ENCODE peak calls at places on chromosomes 11 and 22, in six cellular contexts. H, J, W, A, V and K are unnamed samples.

GRCh38 chr11:44016129-44016528 is 31.7 kb upstream of the ACCSL start:
- DNase-seq in V (peak; percentile 35), H (no peak), A (peak; percentile 77), J (peak; percentile 55), W (peak; percentile 23), K (peak; percentile 33)

GRCh38 chr11:105867742-105868141 is 154.3 kb downstream of the MSANTD4 start:
- DNase-seq in A (no peak), V (no peak), J (no peak), H (no peak), W (no peak), K (no peak)

GRCh38 chr11:44003736-44004451 is 43.9 kb upstream of the ACCSL start:
- DNase-seq in V (no peak), J (peak; percentile 21), A (no peak), W (peak; percentile 43), H (no peak), K (no peak)

GRCh38 chr11:643366-643765 is 6.3 kb downstream of the DRD4 start:
- DNase-seq in H (no peak), J (no peak), A (no peak), V (no peak), W (no peak), K (no peak)

GRCh38 chr11:8261316-8261715 is 2.4 kb downstream of the LMO1 start:
- DNase-seq in A (no peak), H (no peak), J (no peak), W (no peak), V (no peak), K (no peak)

GRCh38 chr22:42611076-42611475 is 3.6 kb downstream of the POLDIP3 start:
- DNase-seq in H (no peak), J (no peak), V (no peak), A (no peak), W (no peak), K (no peak)

GRCh38 chr11:126790550-126790981 is 210.0 kb downstream of the KIRREL3 start:
- DNase-seq in W (no peak), H (no peak), V (no peak), A (no peak), J (no peak), K (no peak)

GRCh38 chr11:77851513-77851912 is 30.6 kb downstream of the AAMDC start:
- DNase-seq in H (no peak), J (no peak), W (no peak), A (no peak), V (no peak), K (no peak)

GRCh38 chr22:23119492-23120414 is 22.0 kb downstream of the RSPH14 start:
- DNase-seq in A (no peak), J (no peak), H (no peak), W (no peak), V (no peak), K (no peak)

GRCh38 chr11:121446752-121447156 is 5.4 kb upstream of the SORL1 start:
- DNase-seq in A (no peak), H (no peak), V (no peak), W (no peak), J (no peak), K (no peak)

GRCh38 chr11:134476435-134477021 is 64.5 kb upstream of the B3GAT1 start:
- DNase-seq in A (no peak), V (no peak), J (no peak), H (no peak), W (peak; percentile 78), K (no peak)

GRCh38 chr22:20186183-20186870 is 35.5 kb upstream of the CCDC188 start:
- DNase-seq in W (peak; percentile 69), J (no peak), A (no peak), H (no peak), V (no peak), K (no peak)

GRCh38 chr11:45096636-45097035 is 49.8 kb upstream of the PRDM11 start:
- DNase-seq in J (no peak), A (no peak), V (no peak), W (peak; percentile 22), H (no peak), K (no peak)

GRCh38 chr11:131666006-131666405 is 295.6 kb downstream of the NTM start:
- DNase-seq in J (no peak), V (no peak), W (no peak), A (no peak), H (no peak), K (no peak)

GRCh38 chr11:115164774-115165173 is 339.4 kb downstream of the CADM1 start:
- DNase-seq in H (no peak), V (no peak), J (no peak), W (no peak), A (no peak), K (no peak)

GRCh38 chr11:5071815-5072214 is 2.4 kb downstream of the OR52E1 start:
- DNase-seq in W (no peak), V (no peak), H (no peak), A (no peak), J (no peak), K (no peak)

GRCh38 chr11:94283678-94284077 is 20.7 kb upstream of the IZUMO1R start:
- DNase-seq in A (no peak), V (no peak), J (no peak), W (no peak), H (no peak), K (no peak)

GRCh38 chr11:35305670-35306382 is 113.5 kb downstream of the SLC1A2 start:
- DNase-seq in J (no peak), H (peak; percentile 46), A (no peak), V (peak; percentile 58), W (peak; percentile 53), K (no peak)

GRCh38 chr11:61627831-61628753 is 47.2 kb upstream of the SYT7 start:
- DNase-seq in W (peak; percentile 92), V (peak; percentile 84), A (peak; percentile 72), J (peak; percentile 50), H (peak; percentile 67), K (peak; percentile 26)

GRCh38 chr11:111792955-111793500 is 26.8 kb upstream of the PPP2R1B start:
- DNase-seq in W (no peak), A (no peak), H (no peak), V (no peak), J (no peak), K (no peak)

GRCh38 chr11:16843307-16843706 is 104.9 kb downstream of the C11orf58 start:
- DNase-seq in H (no peak), A (no peak), V (peak; percentile 43), J (no peak), W (no peak), K (no peak)

GRCh38 chr11:64245401-64245796 is 1.3 kb downstream of the PPP1R14B start:
- DNase-seq in J (peak; percentile 77), H (no peak), V (peak; percentile 90), W (no peak), A (peak; percentile 66), K (no peak)
- H3K4me1 ChIP-seq in J (peaks cover 12% of the 10 kb centered on the region), H (peaks cover 40% of the 10 kb centered on the region), V (peaks cover 47% of the 10 kb centered on the region), W (peaks cover 28% of the 10 kb centered on the region), A (peaks cover 38% of the 10 kb centered on the region), K (no peaks in the 10 kb centered on the region)

DNA sequence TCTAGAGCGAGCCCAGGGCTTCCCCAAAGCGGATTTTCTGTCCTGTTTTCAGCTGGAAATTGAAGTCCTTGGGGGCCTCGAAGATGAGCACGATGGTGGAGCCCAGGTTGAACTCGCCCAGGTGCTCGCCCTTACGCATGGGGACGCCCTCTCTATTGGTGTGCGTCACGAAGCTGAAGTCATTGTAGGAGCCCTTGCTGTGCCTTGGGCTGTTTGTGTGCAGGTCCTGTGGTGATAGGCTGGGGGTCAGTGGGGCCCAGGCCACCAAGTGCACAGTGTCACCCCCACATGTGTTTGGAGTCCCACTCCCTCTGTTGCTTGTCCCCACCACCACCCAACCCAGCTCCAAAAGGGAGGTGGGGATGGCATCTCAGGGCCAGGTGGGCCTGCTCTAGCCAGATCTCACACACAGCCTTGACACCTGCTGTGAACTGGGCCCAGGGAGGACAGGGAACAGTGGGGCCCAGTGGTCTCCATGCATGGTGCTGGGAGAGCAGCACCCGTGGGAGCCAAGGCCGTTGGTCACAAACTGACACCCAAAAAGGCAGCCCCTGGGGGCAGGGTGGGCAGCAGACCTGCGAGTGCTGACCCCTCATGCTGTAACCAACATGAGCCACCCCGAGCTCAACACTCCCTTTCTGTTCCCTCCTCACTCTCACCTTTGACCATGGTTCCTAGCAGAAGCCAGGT is 42.3 kb downstream of the PISD start:
- DNase-seq in H (no peak), A (no peak), J (no peak), W (no peak), V (no peak), K (no peak)
- TF ChIP-seq POLR2A in H (no peak), A (no peak), J (no peak), W (no peak), V (no peak), K (no peak)

GRCh38 chr11:85663781-85664560 is 958 bp downstream of the CREBZF start:
- DNase-seq in A (peak; percentile 81), H (peak; percentile 52), J (peak; percentile 69), W (peak; percentile 78), V (peak; percentile 87), K (peak; percentile 58)

GRCh38 chr11:85665756-85666155 is 827 bp upstream of the CREBZF start:
- DNase-seq in A (no peak), W (no peak), H (no peak), V (no peak), J (no peak), K (no peak)

GRCh38 chr11:85666687-85667086 is 1.8 kb upstream of the CREBZF start:
- DNase-seq in H (no peak), A (no peak), J (no peak), V (no peak), W (no peak), K (no peak)

GRCh38 chr11:85663080-85663729 is 1.7 kb downstream of the CREBZF start:
- DNase-seq in W (no peak), V (no peak), J (no peak), A (no peak), H (no peak), K (no peak)

DNA sequence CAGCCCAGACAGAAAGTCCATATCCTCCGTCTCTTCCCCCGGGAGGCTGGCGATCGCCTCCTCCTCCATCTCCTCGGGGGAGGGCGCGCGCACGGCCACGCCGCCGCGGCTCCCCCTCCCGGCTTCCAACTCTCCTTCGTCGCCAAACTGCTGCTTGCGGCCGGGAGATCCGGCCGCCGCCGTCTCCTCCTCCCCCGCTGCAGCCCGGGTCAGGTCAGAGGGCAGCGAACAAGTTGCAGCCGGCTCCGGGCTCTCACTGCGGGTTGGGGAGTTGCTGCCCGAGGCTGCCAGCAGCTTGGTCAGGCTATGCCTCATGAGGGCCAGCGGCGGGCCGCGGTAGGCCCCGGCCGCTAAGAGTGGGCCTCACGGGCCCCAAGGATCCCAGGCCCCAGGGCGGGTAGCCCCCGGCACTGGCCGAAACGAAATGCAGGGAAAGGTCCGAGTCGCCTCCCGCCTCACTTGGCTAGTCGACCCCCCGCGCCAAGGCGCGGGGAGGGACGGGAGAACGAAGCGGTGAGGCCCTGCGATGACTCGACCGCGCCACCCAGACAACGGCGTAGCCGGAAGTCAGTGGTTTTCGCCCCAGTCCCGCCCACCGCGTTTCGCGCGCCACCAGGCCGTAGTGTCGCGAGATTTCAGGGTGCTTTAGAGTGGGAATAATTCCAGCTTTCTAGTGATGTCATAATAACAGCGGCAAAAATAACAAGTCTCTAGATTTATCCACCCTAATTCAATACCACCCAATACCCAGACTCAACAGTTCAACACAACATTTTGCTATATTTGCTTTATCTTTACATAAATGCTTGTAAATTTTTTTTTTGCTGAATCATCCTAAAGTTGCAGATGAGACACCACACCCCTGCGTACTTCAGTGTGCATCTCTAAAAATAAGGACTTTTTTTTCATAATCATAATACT is at the start of gene CREBZF:
- DNase-seq in H (peak; percentile 90), A (peak; percentile 95), J (peak; percentile 96), V (peak; percentile 95), W (peak; percentile 95), K (peak; percentile 90)
- TF ChIP-seq CTCF in H (no peak), A (no peak), J (no peak), V (no peak), W (no peak), K (no peak)

DNA sequence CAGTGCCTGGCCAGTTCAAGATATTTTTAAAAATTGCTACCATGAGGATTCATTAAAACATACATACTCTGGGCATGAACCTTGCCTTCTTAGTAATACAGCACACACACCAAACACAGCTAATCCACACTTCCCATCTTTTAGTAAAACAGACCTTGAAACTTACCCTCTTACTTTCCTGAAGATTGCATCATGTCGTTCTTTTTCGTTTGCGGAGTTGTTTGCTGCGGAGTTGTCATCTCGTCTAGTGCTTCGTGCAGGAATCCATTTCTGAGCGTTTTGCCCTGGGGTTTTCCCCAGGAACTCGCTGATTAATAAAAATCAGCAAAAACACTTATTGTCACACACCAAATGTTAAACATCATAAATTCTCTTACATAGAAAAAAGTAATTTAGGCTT is 3.0 kb downstream of the EIF4G2 start:
- DNase-seq in V (no peak), H (no peak), A (no peak), W (no peak), J (no peak), K (no peak)
- H3K4me1 ChIP-seq in V (peaks cover 46% of the 10 kb centered on the region), H (peaks cover 62% of the 10 kb centered on the region), A (peaks cover 69% of the 10 kb centered on the region), W (no peaks in the 10 kb centered on the region), J (peaks cover 5% of the 10 kb centered on the region), K (peaks cover 24% of the 10 kb centered on the region)